ENCODE peak calls at places on chromosome 3, in eight cellular contexts. K, C, X, U, F, P, E and Y are unnamed samples.

GRCh38 chr3:39107874-39108308 is 411 bp downstream of the TTC21A start:
- DNase-seq in K (no peak), C (peak; percentile 84), X (no peak), U (no peak), F (peak; percentile 33), P (no peak), E (no peak), Y (no peak)

GRCh38 chr3:66492672-66493071 is 8.2 kb downstream of the LRIG1 start:
- DNase-seq in K (no peak), C (no peak), X (no peak), U (no peak), F (no peak), P (no peak), E (no peak), Y (no peak)

GRCh38 chr3:65126527-65127440 is 439.0 kb upstream of the ADAMTS9 start:
- DNase-seq in K (no peak), C (peak; percentile 52), X (no peak), U (no peak), F (no peak), P (no peak), E (no peak), Y (peak; percentile 82)

GRCh38 chr3:67646586-67647234 is 7.7 kb downstream of the SUCLG2 start:
- DNase-seq in K (no peak), C (no peak), X (no peak), U (no peak), F (no peak), P (no peak), E (no peak), Y (peak; percentile 86)

GRCh38 chr3:42739401-42740158 is 33.5 kb downstream of the CCDC13 start:
- DNase-seq in K (no peak), C (no peak), X (no peak), U (no peak), F (no peak), P (no peak), E (peak; percentile 89), Y (no peak)

GRCh38 chr3:63951901-63952594 is 39.9 kb upstream of the SCAANT1 start:
- DNase-seq in K (no peak), C (no peak), X (no peak), U (no peak), F (no peak), P (no peak), E (no peak), Y (no peak)

GRCh38 chr3:189781384-189781783 is 150.2 kb downstream of the TP63 start:
- DNase-seq in K (no peak), C (no peak), X (no peak), U (no peak), F (no peak), P (no peak), E (no peak), Y (no peak)

GRCh38 chr3:39166134-39166710 is 12.8 kb upstream of the CSRNP1 start:
- DNase-seq in K (no peak), C (peak; percentile 80), X (no peak), U (no peak), F (peak; percentile 96), P (no peak), E (no peak), Y (peak; percentile 99)

GRCh38 chr3:10471337-10471721 is 34.1 kb downstream of the ATP2B2 start:
- DNase-seq in K (no peak), C (no peak), X (no peak), U (no peak), F (no peak), P (no peak), E (no peak), Y (no peak)

GRCh38 chr3:14360123-14360881 is 42.1 kb upstream of the SLC6A6 start:
- DNase-seq in K (no peak), C (peak; percentile 73), X (no peak), U (no peak), F (no peak), P (no peak), E (no peak), Y (no peak)

GRCh38 chr3:141779667-141780066 is 16.5 kb downstream of the GRK7 start:
- DNase-seq in K (no peak), C (no peak), X (no peak), U (no peak), F (no peak), P (no peak), E (no peak), Y (no peak)

GRCh38 chr3:55492976-55493375 is 5.9 kb upstream of the WNT5A start:
- DNase-seq in K (no peak), C (no peak), X (no peak), U (no peak), F (no peak), P (no peak), E (no peak), Y (no peak)

GRCh38 chr3:146227486-146227885 is 23.4 kb downstream of the PLSCR4 start:
- DNase-seq in K (no peak), C (no peak), X (no peak), U (no peak), F (no peak), P (no peak), E (no peak), Y (no peak)

GRCh38 chr3:72744330-72744729 is 103.9 kb downstream of the SHQ1 start:
- DNase-seq in K (no peak), C (no peak), X (no peak), U (no peak), F (no peak), P (no peak), E (no peak), Y (no peak)

GRCh38 chr3:72629191-72629611 is 219.0 kb downstream of the SHQ1 start:
- DNase-seq in K (no peak), C (no peak), X (no peak), U (no peak), F (no peak), P (no peak), E (no peak), Y (peak; percentile 46)

GRCh38 chr3:66583646-66584045 is 82.8 kb upstream of the LRIG1 start:
- DNase-seq in K (no peak), C (no peak), X (no peak), U (no peak), F (no peak), P (no peak), E (no peak), Y (no peak)

GRCh38 chr3:153595186-153595815 is 433.3 kb downstream of the RAP2B start:
- DNase-seq in K (no peak), C (peak; percentile 23), X (no peak), U (no peak), F (peak; percentile 38), P (peak; percentile 47), E (no peak), Y (peak; percentile 62)

GRCh38 chr3:132605374-132605792 is 8.3 kb downstream of the ACKR4 start:
- DNase-seq in K (no peak), C (no peak), X (no peak), U (no peak), F (peak; percentile 39), P (no peak), E (no peak), Y (no peak)

GRCh38 chr3:8095724-8096123 is 405.9 kb upstream of the LMCD1 start:
- DNase-seq in K (no peak), C (no peak), X (no peak), U (no peak), F (no peak), P (no peak), E (no peak), Y (no peak)

GRCh38 chr3:66501483-66502266 is 853 bp upstream of the LRIG1 start:
- DNase-seq in K (no peak), C (peak; percentile 6), X (no peak), U (peak; percentile 46), F (no peak), P (no peak), E (no peak), Y (no peak)

GRCh38 chr3:177358968-177359600 is 161.8 kb upstream of the TBL1XR1 start:
- DNase-seq in K (peak; percentile 35), C (no peak), X (no peak), U (peak; percentile 61), F (no peak), P (peak; percentile 51), E (peak; percentile 50), Y (peak; percentile 58)

GRCh38 chr3:124845406-124845805 is 41.8 kb downstream of the ITGB5 start:
- DNase-seq in K (no peak), C (peak; percentile 80), X (no peak), U (no peak), F (peak; percentile 92), P (no peak), E (peak; percentile 53), Y (peak; percentile 94)

GRCh38 chr3:31166249-31166885 is 271.9 kb upstream of the GADL1 start:
- DNase-seq in K (no peak), C (peak; percentile 23), X (no peak), U (no peak), F (peak; percentile 69), P (no peak), E (no peak), Y (peak; percentile 36)

GRCh38 chr3:39378957-39379777 is 4.0 kb upstream of the SLC25A38 start:
- DNase-seq in K (no peak), C (no peak), X (no peak), U (no peak), F (no peak), P (no peak), E (no peak), Y (no peak)

GRCh38 chr3:9255976-9256375 is 6.5 kb upstream of the SRGAP3 start:
- DNase-seq in K (no peak), C (no peak), X (no peak), U (no peak), F (no peak), P (no peak), E (no peak), Y (no peak)

GRCh38 chr3:192223815-192224214 is 503.5 kb downstream of the FGF12 start:
- DNase-seq in K (no peak), C (no peak), X (peak; percentile 64), U (no peak), F (no peak), P (peak; percentile 91), E (no peak), Y (no peak)

GRCh38 chr3:27521179-27521871 is 37.1 kb upstream of the SLC4A7 start:
- DNase-seq in K (no peak), C (peak; percentile 75), X (no peak), U (no peak), F (peak; percentile 82), P (no peak), E (no peak), Y (peak; percentile 81)

GRCh38 chr3:71308836-71309235 is 274.7 kb downstream of the FOXP1 start:
- DNase-seq in K (no peak), C (no peak), X (no peak), U (no peak), F (no peak), P (no peak), E (no peak), Y (no peak)

GRCh38 chr3:33146791-33147445 is 33.1 kb downstream of the CRTAP start:
- DNase-seq in K (no peak), C (no peak), X (no peak), U (no peak), F (no peak), P (no peak), E (no peak), Y (peak; percentile 62)

GRCh38 chr3:46405301-46406079 is 1.4 kb downstream of the CCR5AS start:
- DNase-seq in K (no peak), C (no peak), X (no peak), U (no peak), F (no peak), P (no peak), E (no peak), Y (no peak)